ENCODE peak calls at places on chromosomes 16 and 17, in seven cellular contexts. O is amniotic epithelial cell; X is fibroblast of the aortic adventitia; L is kidney tubule cell; C is uterus; T is activated CD4-positive, alpha-beta T cell treated with anti-CD3 and anti-CD28 coated beads, Interleukin-2, amount 50 U/mL, for 4 hours; K is hypothalamus. V is an unnamed sample.

GRCh38 chr16:11843206-11843605 is 8.1 kb downstream of the RSL1D1 start:
- DNase-seq in O (no peak), X (no peak), L (no peak), C (no peak), T (no peak), K (no peak), V (no peak)

GRCh38 chr17:30961213-30962188 is 9.3 kb upstream of the RNF135 start:
- DNase-seq in O (peak; percentile 18), X (peak; percentile 29), L (peak; percentile 84), C (no peak), T (no peak), K (no peak), V (no peak)

GRCh38 chr17:15928286-15928785 is 16.6 kb upstream of the ADORA2B start:
- DNase-seq in O (no peak), X (peak; percentile 52), L (no peak), C (no peak), T (no peak), K (no peak), V (no peak)

GRCh38 chr16:68445458-68445857 is 2.9 kb downstream of the SMPD3 start:
- DNase-seq in O (peak; percentile 45), X (no peak), L (peak; percentile 47), C (no peak), T (no peak), K (no peak), V (no peak)

GRCh38 chr16:78505544-78506371 is 406.3 kb downstream of the WWOX start:
- DNase-seq in O (no peak), X (peak; percentile 52), L (peak; percentile 70), C (peak; percentile 92), T (no peak), K (peak; percentile 18), V (peak; percentile 81)

GRCh38 chr17:79812206-79812968 is 15.5 kb upstream of the CBX8 start:
- DNase-seq in O (no peak), X (no peak), L (no peak), C (no peak), T (no peak), K (no peak), V (no peak)

GRCh38 chr17:78960945-78961344 is 18.8 kb downstream of the LGALS3BP start:
- DNase-seq in O (peak; percentile 51), X (peak; percentile 70), L (no peak), C (no peak), T (no peak), K (no peak), V (peak; percentile 77)

GRCh38 chr17:50865060-50865867 is 890 bp downstream of the TOB1 start:
- DNase-seq in O (peak; percentile 50), X (peak; percentile 52), L (peak; percentile 66), C (peak; percentile 55), T (peak; percentile 37), K (peak; percentile 67), V (peak; percentile 65)

GRCh38 chr16:79261944-79262552 is 338.5 kb downstream of the MAF start:
- DNase-seq in O (no peak), X (no peak), L (no peak), C (no peak), T (no peak), K (no peak), V (no peak)

GRCh38 chr17:81244358-81245023 is 5.4 kb downstream of the NDUFAF8 start:
- DNase-seq in O (no peak), X (no peak), L (no peak), C (no peak), T (no peak), K (no peak), V (peak; percentile 34)

GRCh38 chr16:81600275-81600674 is 155.7 kb downstream of the CMIP start:
- DNase-seq in O (peak; percentile 88), X (peak; percentile 79), L (peak; percentile 90), C (no peak), T (no peak), K (no peak), V (no peak)

GRCh38 chr16:10616744-10617640 is 36.6 kb upstream of the EMP2 start:
- DNase-seq in O (peak; percentile 10), X (peak; percentile 47), L (peak; percentile 7), C (peak; percentile 40), T (no peak), K (peak; percentile 15), V (peak; percentile 79)

GRCh38 chr16:15925631-15926030 is 23.8 kb upstream of the ABCC1 start:
- DNase-seq in O (no peak), X (no peak), L (no peak), C (no peak), T (no peak), K (no peak), V (no peak)

V was measured in Right ventricle myocardium superior.